ENCODE peak calls at places on chromosomes 3 and 15, in six cellular contexts. K is cardiac fibroblast; S is DMS153; Z is stimulated activated CD8-positive, alpha-beta memory T cell treated with anti-CD3 and anti-CD28 coated beads, Interleukin-15, amount 100 ng/mL, for 4 hours; O is HCEC 1CT; Q is NCI-H2107. F is an unnamed sample.

GRCh38 chr15:66294157-66294931 is 976 bp downstream of the DIS3L start:
- DNase-seq in K (peak), S (no peak), Z (no peak), O (peak), Q (no peak), F (peak)

GRCh38 chr3:54033761-54034160 is 88.6 kb upstream of the CACNA2D3 start:
- DNase-seq in K (no peak), S (no peak), Z (no peak), O (no peak), Q (no peak), F (no peak)

GRCh38 chr3:38725726-38726410 is 76.4 kb upstream of the SCN5A start:
- DNase-seq in K (peak), S (no peak), Z (no peak), O (peak), Q (no peak), F (peak)

GRCh38 chr15:85932391-85932790 is 137.7 kb upstream of the KLHL25 start:
- DNase-seq in K (no peak), S (no peak), Z (no peak), O (no peak), Q (no peak), F (no peak)

GRCh38 chr3:117750674-117751073 is 1041.1 kb downstream of the TUSC7 start:
- DNase-seq in K (no peak), S (no peak), Z (no peak), O (no peak), Q (no peak), F (no peak)

GRCh38 chr15:89776274-89777072 is at the start of gene MESP2:
- DNase-seq in K (peak), S (peak), Z (no peak), O (peak), Q (no peak), F (peak)

GRCh38 chr15:74399511-74400312 is 32.3 kb upstream of the CYP11A1 start:
- DNase-seq in K (no peak), S (no peak), Z (peak), O (peak), Q (no peak), F (no peak)

GRCh38 chr15:93044301-93045190 is 44.5 kb downstream of the RGMA start:
- DNase-seq in K (no peak), S (no peak), Z (no peak), O (no peak), Q (no peak), F (no peak)

GRCh38 chr3:13120928-13121552 is 47.8 kb upstream of the IQSEC1 start:
- DNase-seq in K (no peak), S (no peak), Z (no peak), O (no peak), Q (no peak), F (no peak)

GRCh38 chr15:100207053-100207452 is 134.7 kb downstream of the ADAMTS17 start:
- DNase-seq in K (no peak), S (no peak), Z (no peak), O (no peak), Q (no peak), F (peak)

GRCh38 chr15:89307046-89307587 is 27.5 kb downstream of the POLG start:
- DNase-seq in K (peak), S (no peak), Z (no peak), O (peak), Q (no peak), F (peak)

GRCh38 chr3:125052671-125053303 is 3.0 kb downstream of the HEG1 start:
- DNase-seq in K (peak), S (peak), Z (no peak), O (peak), Q (no peak), F (peak)